ENCODE peak calls at places on chromosomes 4 and X, in eight cellular contexts. P is H9, W is IMR-90, L is H1, U is testis, N is left lung, R is tibial nerve, Q is fibroblast of lung. O is an unnamed sample.
A peak's percentile ranks its signal among the peaks of the same experiment; 100 is the strongest.

GRCh38 chr4:105990933-105991332 is 95.7 kb downstream of the NPNT start:
- DNase-seq in N (peak; percentile 74), L (no peak), Q (peak; percentile 66), W (peak; percentile 30), P (no peak), U (no peak), R (no peak), O (peak; percentile 65)

GRCh38 chr4:80989921-80990544 is 40.5 kb upstream of the BMP3 start:
- DNase-seq in L (peak; percentile 15), P (no peak), N (no peak), R (no peak), Q (peak; percentile 51), U (peak; percentile 43), W (peak; percentile 73), O (peak; percentile 59)

GRCh38 chrX:2320089-2320488 is 180.7 kb downstream of the DHRSX start:
- DNase-seq in W (no peak), P (no peak), L (no peak), R (no peak), N (no peak), Q (no peak), U (no peak), O (no peak)

GRCh38 chr4:52841707-52842456 is 20.2 kb upstream of the RASL11B start:
- DNase-seq in P (no peak), L (no peak), U (no peak), R (no peak), N (no peak), Q (peak; percentile 76), W (peak; percentile 19), O (no peak)

GRCh38 chr4:8182858-8183725 is 16.0 kb upstream of the SH3TC1 start:
- DNase-seq in R (peak; percentile 84), U (peak; percentile 82), Q (peak; percentile 83), P (no peak), L (no peak), W (peak; percentile 70), N (peak; percentile 91), O (peak; percentile 73)

GRCh38 chr4:81378398-81378797 is 93.3 kb downstream of the RASGEF1B start:
- DNase-seq in W (no peak), P (no peak), N (no peak), Q (no peak), L (no peak), R (no peak), U (no peak), O (no peak)

GRCh38 chr4:79050521-79050880 is 111.3 kb upstream of the PAQR3 start:
- DNase-seq in Q (no peak), R (no peak), P (no peak), N (peak; percentile 27), U (no peak), W (no peak), L (no peak), O (no peak)

GRCh38 chrX:15854080-15854655 is 445 bp downstream of the AP1S2 start:
- DNase-seq in Q (no peak), N (peak; percentile 85), U (peak; percentile 61), L (no peak), W (no peak), R (peak; percentile 14), P (peak; percentile 57), O (no peak)

GRCh38 chrX:38375888-38376287 is 23.5 kb downstream of the OTC start:
- DNase-seq in W (no peak), P (no peak), N (no peak), Q (no peak), U (no peak), R (no peak), L (no peak), O (peak; percentile 5)

GRCh38 chr4:77073981-77074865 is 1.6 kb downstream of the CCNI start:
- DNase-seq in N (no peak), R (no peak), Q (no peak), U (no peak), W (no peak), L (no peak), P (no peak), O (no peak)

GRCh38 chr4:55078987-55079386 is 46.4 kb downstream of the KDR start:
- DNase-seq in N (no peak), U (no peak), Q (peak; percentile 88), L (no peak), P (no peak), R (peak; percentile 33), W (peak; percentile 12), O (peak; percentile 93)

GRCh38 chr4:1872918-1873269 is 1.7 kb downstream of the NSD2 start:
- DNase-seq in L (no peak), Q (peak; percentile 82), N (no peak), W (peak; percentile 88), R (no peak), U (no peak), P (no peak), O (peak; percentile 26)

GRCh38 chr4:162485486-162485885 is 321.7 kb upstream of the FSTL5 start:
- DNase-seq in P (no peak), N (no peak), U (no peak), W (no peak), Q (peak; percentile 66), R (no peak), L (no peak), O (no peak)

GRCh38 chr4:185209031-185209851 is at the start of gene SNX25:
- DNase-seq in R (peak; percentile 70), N (peak; percentile 95), L (no peak), U (peak; percentile 94), W (peak; percentile 65), P (peak; percentile 89), Q (peak; percentile 75), O (peak; percentile 71)

DNA sequence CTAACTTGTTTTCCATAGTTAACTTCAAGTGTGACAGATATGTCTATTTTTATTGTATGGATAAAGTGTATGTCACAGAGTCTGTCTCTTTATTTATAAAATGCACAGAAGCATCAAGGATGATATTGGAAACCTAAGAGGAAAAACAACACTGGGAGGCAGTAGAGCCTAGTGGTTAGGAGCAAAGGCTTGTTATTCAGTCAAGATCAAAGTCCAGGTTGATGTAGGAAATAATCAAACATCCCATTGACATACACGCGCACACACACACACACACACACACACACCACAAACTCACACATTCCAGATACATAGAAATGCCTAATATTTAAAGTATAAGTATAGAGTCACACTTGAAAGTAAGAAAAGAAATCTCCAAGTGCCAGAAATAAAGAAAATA is 206.8 kb downstream of the CHRDL1 start:
- DNase-seq in U (no peak), P (no peak), L (no peak), R (no peak), Q (no peak), N (no peak), W (no peak), O (no peak)
- TF ChIP-seq CTCF in U (no peak), P (no peak), L (no peak), R (no peak), Q (no peak), N (no peak), W (no peak), O (no peak)

DNA sequence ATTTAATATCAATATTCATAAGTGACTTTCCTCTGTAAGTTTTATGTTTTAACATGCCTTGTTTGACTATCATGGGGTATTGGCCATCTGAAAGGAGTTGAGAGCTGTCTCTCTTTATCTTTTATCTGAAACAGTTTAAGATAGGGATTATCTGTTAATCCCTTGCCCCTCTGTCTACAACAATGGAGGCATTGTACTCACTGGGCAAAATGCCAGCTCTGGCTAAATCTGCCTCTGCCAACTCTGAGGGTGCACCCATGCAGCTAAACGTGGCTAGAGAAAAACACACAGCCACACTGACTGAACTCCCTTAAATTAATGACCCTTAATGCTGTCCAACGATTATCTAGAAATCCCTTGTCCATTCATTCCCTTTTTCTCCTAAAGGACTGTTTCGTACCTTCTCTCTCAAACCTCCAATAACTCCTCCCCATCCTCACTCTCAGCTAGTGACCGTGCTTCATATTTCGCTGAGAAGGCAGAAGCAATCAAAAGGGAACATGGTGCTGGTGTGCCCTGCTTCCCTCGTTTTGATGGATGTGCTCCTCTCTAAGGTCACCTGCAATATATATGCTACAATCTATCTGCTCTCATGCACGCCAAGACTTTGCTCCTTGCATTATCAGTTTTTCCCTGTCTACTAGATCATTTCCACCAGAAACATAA is 10.3 kb downstream of the PHKA2 start:
- DNase-seq in W (no peak), L (no peak), U (peak; percentile 52), Q (no peak), N (no peak), P (no peak), R (no peak), O (no peak)
- H3K27ac ChIP-seq in W (no peak overlapping the region), L (no peak overlapping the region), U (no peak overlapping the region), Q (no peak overlapping the region), N (no peak overlapping the region), P (no peak overlapping the region), R (no peak overlapping the region), O (no peak overlapping the region)

GRCh38 chrX:48490661-48491060 is 14.7 kb downstream of the FTSJ1 start:
- DNase-seq in L (no peak), W (no peak), P (no peak), N (no peak), U (no peak), Q (peak; percentile 43), R (no peak), O (no peak)

GRCh38 chrX:48491809-48492208 is 15.8 kb downstream of the FTSJ1 start:
- DNase-seq in P (no peak), L (no peak), N (no peak), W (no peak), U (no peak), Q (no peak), R (no peak), O (no peak)

GRCh38 chrX:48496660-48497059 is 12.1 kb upstream of the PORCN start:
- DNase-seq in R (no peak), N (no peak), W (peak; percentile 33), P (no peak), L (no peak), Q (no peak), U (no peak), O (no peak)

GRCh38 chrX:48492293-48492910 is 16.4 kb upstream of the PORCN start:
- DNase-seq in P (no peak), R (no peak), L (no peak), W (peak; percentile 35), U (no peak), N (no peak), Q (no peak), O (peak; percentile 47)

DNA sequence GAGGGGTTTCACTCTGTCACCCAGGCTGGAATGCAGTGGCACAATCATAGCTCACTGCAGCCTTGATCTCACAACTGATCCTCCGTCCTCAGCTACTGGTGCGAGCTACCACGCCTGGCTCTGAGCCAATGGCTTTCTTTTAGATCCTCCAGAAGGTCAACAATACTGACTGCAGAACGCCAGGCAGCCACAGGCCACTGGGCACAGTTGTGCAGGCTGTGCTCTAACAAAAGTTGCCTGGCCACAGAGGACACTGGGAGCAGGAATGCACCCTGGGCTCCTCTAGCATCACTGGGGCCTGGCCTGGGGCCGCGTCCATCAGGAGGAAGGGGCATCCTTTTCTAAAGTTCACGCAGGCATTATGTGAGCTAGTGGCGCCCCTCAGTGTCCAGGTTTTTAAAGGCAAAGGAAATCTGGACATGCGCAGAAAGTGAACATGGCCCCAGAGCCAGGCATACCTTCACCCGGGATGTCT is 14.9 kb upstream of the PORCN start:
- DNase-seq in R (no peak), W (peak; percentile 38), N (no peak), Q (peak; percentile 32), L (no peak), U (peak; percentile 58), P (peak; percentile 64), O (peak; percentile 62)
- TF ChIP-seq CTCF in R (no peak), W (peak; percentile 52), N (no peak), Q (peak; percentile 38), L (peak; percentile 52), U (no peak), P (peak; percentile 64), O (peak; percentile 59)

DNA sequence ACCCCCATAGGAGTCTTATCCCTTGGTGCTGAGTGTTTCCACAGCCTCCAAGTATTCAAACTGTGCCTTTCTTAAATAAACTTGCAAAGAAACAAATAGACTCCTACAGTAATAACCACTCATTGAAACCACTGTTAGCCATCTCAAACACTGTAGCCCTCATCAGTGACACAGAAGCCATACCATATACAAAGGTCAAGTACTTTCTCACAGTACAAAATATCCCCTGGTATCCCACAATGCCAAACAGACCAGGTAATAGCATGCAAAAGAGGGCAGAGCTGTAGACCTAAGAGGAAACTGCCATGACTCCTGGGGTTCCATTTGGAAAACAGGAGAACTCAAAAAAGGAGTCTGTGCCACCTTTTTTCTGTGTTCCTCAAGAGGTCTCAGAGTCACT is 173.8 kb upstream of the PPP1R2C start:
- DNase-seq in N (no peak), W (no peak), R (no peak), Q (no peak), P (no peak), L (no peak), U (no peak), O (no peak)
- H3K27ac ChIP-seq in N (no peak overlapping the region), W (no peak overlapping the region), R (no peak overlapping the region), Q (no peak overlapping the region), P (no peak overlapping the region), L (no peak overlapping the region), U (no peak overlapping the region), O (no peak overlapping the region)

O was measured in brain microvascular endothelial cell.